ENCODE peak calls at places on chromosomes 11 and 22, in five cellular contexts. Q is body of pancreas, J is GM10248, M is stomach, Y is cardiac muscle cell. A is an unnamed sample.

GRCh38 chr22:28341001-28341400 is 338.6 kb downstream of the TTC28 start:
- DNase-seq in Q (no peak), J (no peak), M (no peak), Y (no peak), A (peak; percentile 1)

GRCh38 chr11:7585816-7586215 is 72.0 kb downstream of the PPFIBP2 start:
- DNase-seq in Q (no peak), J (no peak), M (no peak), Y (no peak), A (peak; percentile 38)

GRCh38 chr11:95132956-95133355 is 43.3 kb downstream of the ENDOD1 start:
- DNase-seq in Q (no peak), J (no peak), M (no peak), Y (no peak), A (no peak)

GRCh38 chr22:23073506-23074229 is 3.3 kb downstream of the GNAZ start:
- DNase-seq in Q (no peak), J (no peak), M (no peak), Y (no peak), A (no peak)

GRCh38 chr22:29478326-29479276 is 1.4 kb upstream of the NEFH start:
- DNase-seq in Q (peak; percentile 20), J (no peak), M (no peak), Y (peak; percentile 72), A (no peak)

GRCh38 chr11:82937554-82937953 is 36.0 kb downstream of the DDIAS start:
- DNase-seq in Q (no peak), J (no peak), M (no peak), Y (no peak), A (no peak)

GRCh38 chr22:24106385-24107381 is 74.6 kb upstream of the SUSD2 start:
- DNase-seq in Q (no peak), J (peak; percentile 38), M (no peak), Y (no peak), A (no peak)

GRCh38 chr11:130533871-130534270 is 85.4 kb downstream of the ADAMTS15 start:
- DNase-seq in Q (no peak), J (no peak), M (no peak), Y (no peak), A (no peak)

GRCh38 chr11:68011046-68011943 is 1.2 kb downstream of the ALDH3B1 start:
- DNase-seq in Q (no peak), J (no peak), M (no peak), Y (no peak), A (no peak)

GRCh38 chr11:116615211-116615865 is 157.4 kb downstream of the BUD13 start:
- DNase-seq in Q (no peak), J (no peak), M (no peak), Y (no peak), A (no peak)
- TF ChIP-seq CTCF in Q (no peak), J (no peak), M (no peak), Y (no peak), A (no peak)

GRCh38 chr11:47161134-47161854 is 15.4 kb downstream of the ARFGAP2 start:
- DNase-seq in Q (peak; percentile 74), J (peak; percentile 83), M (peak; percentile 71), Y (peak; percentile 64), A (peak; percentile 41)

GRCh38 chr11:47162426-47162825 is 14.3 kb downstream of the ARFGAP2 start:
- DNase-seq in Q (no peak), J (no peak), M (no peak), Y (no peak), A (no peak)

GRCh38 chr11:47160753-47161133 is 15.9 kb downstream of the ARFGAP2 start:
- DNase-seq in Q (no peak), J (no peak), M (no peak), Y (no peak), A (no peak)

GRCh38 chr11:47163198-47163597 is 13.5 kb downstream of the ARFGAP2 start:
- DNase-seq in Q (no peak), J (no peak), M (no peak), Y (no peak), A (no peak)

DNA sequence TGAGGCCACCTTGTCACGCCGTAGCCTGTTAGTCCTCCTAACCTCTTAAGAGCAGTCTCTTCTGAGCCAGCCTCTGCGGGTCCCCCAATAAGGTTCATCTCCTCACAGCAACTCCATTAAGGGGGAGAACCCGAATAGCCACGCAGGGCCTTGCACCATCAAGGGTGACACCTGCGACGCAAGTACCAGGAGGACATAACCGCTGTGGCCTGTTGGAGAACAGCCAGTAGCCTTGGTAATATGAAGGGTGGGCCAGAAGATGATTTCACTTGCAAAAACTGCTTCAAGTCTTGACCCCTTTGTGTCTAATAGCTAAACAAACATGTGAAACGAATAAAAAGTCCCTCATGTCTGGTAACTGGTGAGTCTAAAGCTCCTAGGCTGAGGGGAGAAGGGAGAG is 14.8 kb downstream of the ARFGAP2 start:
- DNase-seq in Q (no peak), J (no peak), M (no peak), Y (no peak), A (no peak)
- TF ChIP-seq CTCF in Q (no peak), J (peak; percentile 10), M (no peak), Y (no peak), A (no peak)

GRCh38 chr11:92866679-92867282 is 102.7 kb upstream of the MTNR1B start:
- DNase-seq in Q (no peak), J (no peak), M (no peak), Y (no peak), A (no peak)

GRCh38 chr11:92865352-92865751 is 104.1 kb upstream of the MTNR1B start:
- DNase-seq in Q (no peak), J (no peak), M (no peak), Y (no peak), A (peak; percentile 15)

GRCh38 chr11:92859290-92859689 is 110.2 kb upstream of the MTNR1B start:
- DNase-seq in Q (no peak), J (no peak), M (no peak), Y (no peak), A (no peak)

GRCh38 chr11:92861641-92862040 is 107.8 kb upstream of the MTNR1B start:
- DNase-seq in Q (no peak), J (no peak), M (no peak), Y (no peak), A (no peak)
- TF ChIP-seq CTCF in Q (no peak), J (no peak), M (no peak), Y (no peak), A (no peak)

DNA sequence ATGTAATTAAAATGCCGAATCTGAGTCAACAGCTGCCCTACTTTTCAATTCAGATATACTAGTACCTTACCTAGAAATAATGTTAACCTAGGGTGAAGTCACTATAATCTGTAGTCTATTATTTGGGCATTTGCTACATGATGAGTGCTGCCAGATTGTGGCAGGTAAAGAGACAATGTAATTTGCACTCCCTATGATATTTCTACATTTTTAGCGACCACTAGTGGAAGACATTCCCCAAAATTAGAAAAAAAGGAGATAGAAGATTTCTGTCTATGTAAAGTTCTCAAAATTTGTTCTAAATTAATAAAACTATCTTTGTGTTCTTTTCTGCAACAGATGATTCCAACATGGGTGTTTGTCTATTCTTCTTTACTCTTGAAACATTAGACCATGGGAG is 14.1 kb downstream of the MS4A1 start:
- DNase-seq in Q (no peak), J (no peak), M (no peak), Y (no peak), A (no peak)
- TF ChIP-seq CTCF in Q (no peak), J (no peak), M (no peak), Y (no peak), A (no peak)

DNA sequence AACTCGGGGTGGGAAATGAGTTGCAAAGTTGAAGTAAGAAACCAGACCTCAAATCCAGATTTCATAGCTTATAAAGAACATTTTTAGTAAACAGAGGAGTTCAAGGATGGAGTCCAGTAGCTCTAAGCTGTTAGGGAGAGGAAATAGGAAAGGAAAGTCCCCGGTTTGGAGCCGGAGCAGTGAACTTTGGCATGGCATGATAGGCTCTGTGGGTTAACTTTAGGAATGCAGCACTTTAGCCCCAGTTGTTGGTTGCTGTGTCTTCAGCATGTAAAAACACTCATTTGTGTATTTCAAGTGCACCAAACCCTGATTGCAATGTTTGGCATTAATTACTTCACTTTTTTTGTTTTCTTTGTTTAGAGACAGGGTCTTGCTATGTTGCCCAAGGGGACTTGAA is 8.6 kb upstream of the PIK3IP1 start:
- DNase-seq in Q (no peak), J (no peak), M (no peak), Y (no peak), A (no peak)
- TF ChIP-seq CTCF in Q (no peak), J (no peak), M (no peak), Y (no peak), A (no peak)

A was measured in HFFc6.